ENCODE peak calls at places on chromosome 3, in six cellular contexts. V is A549, K is WTC11, O is K562, Y is H1, S is HepG2. P is an unnamed sample.

GRCh38 chr3:37194533-37194932 is 20.2 kb upstream of the LRRFIP2 start:
- DNase-seq in S (no peak), V (no peak), O (no peak), Y (no peak), K (no peak), P (no peak)

GRCh38 chr3:31704651-31705179 is 172.0 kb downstream of the STT3B start:
- DNase-seq in V (peak), S (no peak), Y (no peak), O (no peak), K (no peak), P (peak)

GRCh38 chr3:55440406-55440708 is 46.7 kb downstream of the WNT5A start:
- DNase-seq in O (no peak), S (no peak), V (no peak), K (no peak), Y (peak), P (no peak)

GRCh38 chr3:107803170-107803569 is 280.4 kb downstream of the BBX start:
- DNase-seq in V (no peak), O (no peak), Y (no peak), K (no peak), S (no peak), P (no peak)

GRCh38 chr3:6640907-6641306 is 220.0 kb upstream of the GRM7 start:
- DNase-seq in K (no peak), S (no peak), O (no peak), Y (no peak), V (no peak), P (no peak)

GRCh38 chr3:161674402-161674801 is 177.8 kb downstream of the OTOL1 start:
- DNase-seq in O (no peak), K (no peak), Y (no peak), V (no peak), S (no peak), P (no peak)

GRCh38 chr3:14391033-14391432 is 11.4 kb upstream of the SLC6A6 start:
- DNase-seq in K (no peak), O (no peak), Y (no peak), S (peak), V (peak), P (no peak)

GRCh38 chr3:48716508-48716981 is 476 bp downstream of the IP6K2 start:
- DNase-seq in K (peak), V (no peak), S (no peak), Y (peak), O (peak), P (peak)

GRCh38 chr3:38574411-38575278 is 74.8 kb downstream of the SCN5A start:
- DNase-seq in Y (peak), O (no peak), K (no peak), S (no peak), V (no peak), P (peak)

GRCh38 chr3:60948488-60948887 is 302.8 kb downstream of the FHIT start:
- DNase-seq in Y (no peak), S (no peak), K (no peak), V (no peak), O (no peak), P (no peak)

GRCh38 chr3:167100651-167101050 is 279.4 kb downstream of the ZBBX start:
- DNase-seq in O (no peak), K (no peak), Y (no peak), V (no peak), S (no peak), P (no peak)

GRCh38 chr3:188439080-188439479 is 285.1 kb downstream of the LPP start:
- DNase-seq in V (no peak), Y (no peak), S (no peak), K (no peak), O (no peak), P (peak)

GRCh38 chr3:32297366-32297765 is 58.9 kb downstream of the CMTM8 start:
- DNase-seq in V (no peak), Y (no peak), K (no peak), S (no peak), O (no peak), P (no peak)

GRCh38 chr3:53030864-53031445 is 14.9 kb downstream of the SFMBT1 start:
- DNase-seq in V (no peak), Y (peak), S (no peak), O (no peak), K (peak), P (no peak)

GRCh38 chr3:153897025-153897723 is 224.0 kb upstream of the ARHGEF26 start:
- DNase-seq in K (no peak), S (no peak), V (no peak), O (no peak), Y (no peak), P (no peak)

GRCh38 chr3:141083831-141084624 is 32.9 kb downstream of the SPSB4 start:
- DNase-seq in S (no peak), Y (no peak), V (no peak), K (no peak), O (no peak), P (no peak)

GRCh38 chr3:109853077-109853732 is 515.9 kb upstream of the DPPA4 start:
- DNase-seq in V (no peak), K (no peak), Y (no peak), O (no peak), S (no peak), P (no peak)

GRCh38 chr3:37198547-37198946 is 24.2 kb upstream of the LRRFIP2 start:
- DNase-seq in K (no peak), Y (no peak), S (no peak), V (no peak), O (no peak), P (no peak)

GRCh38 chr3:48595526-48596121 is 495 bp upstream of the COL7A1 start:
- DNase-seq in Y (peak), O (peak), V (peak), S (peak), K (peak), P (peak)

GRCh38 chr3:153096611-153097200 is 65.3 kb upstream of the RAP2B start:
- DNase-seq in O (no peak), S (no peak), K (no peak), V (no peak), Y (no peak), P (peak)

GRCh38 chr3:111881480-111881879 is 22.4 kb downstream of the PHLDB2 start:
- DNase-seq in K (no peak), O (no peak), V (no peak), S (no peak), Y (no peak), P (no peak)

GRCh38 chr3:116005404-116005803 is 382.1 kb downstream of the GAP43 start:
- DNase-seq in V (peak), S (no peak), K (no peak), O (no peak), Y (no peak), P (no peak)
- TF ChIP-seq JUN in V (no peak), S (no peak), K (no peak), O (peak), Y (no peak), P (no peak)

GRCh38 chr3:132870596-132870995 is 148.4 kb upstream of the NPHP3 start:
- DNase-seq in Y (no peak), V (no peak), S (no peak), O (no peak), K (no peak), P (no peak)
- TF ChIP-seq JUN in Y (no peak), V (no peak), S (no peak), O (no peak), K (no peak), P (no peak)

DNA sequence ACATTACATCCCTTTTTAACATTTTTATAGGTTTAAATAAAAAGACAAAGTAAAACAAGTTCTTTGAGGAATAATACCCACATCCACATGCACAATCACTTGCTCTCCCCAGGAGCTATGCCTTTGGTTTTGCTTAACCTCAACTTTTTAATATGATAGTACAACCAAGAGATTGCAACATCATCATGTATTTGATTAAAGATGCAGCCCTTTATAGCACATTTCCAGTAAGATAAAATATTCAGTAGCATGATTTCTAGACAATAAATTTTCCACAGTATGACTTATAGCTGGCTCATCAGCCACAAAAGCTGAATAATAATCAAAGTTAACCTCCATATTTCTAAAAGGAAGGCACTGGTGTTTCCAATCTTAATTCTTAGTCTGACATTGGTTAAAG is 622.5 kb downstream of the TBL1XR1 start:
- DNase-seq in V (no peak), S (no peak), Y (no peak), K (no peak), O (no peak), P (no peak)
- TF ChIP-seq JUN in V (no peak), S (no peak), Y (no peak), K (no peak), O (no peak), P (no peak)

DNA sequence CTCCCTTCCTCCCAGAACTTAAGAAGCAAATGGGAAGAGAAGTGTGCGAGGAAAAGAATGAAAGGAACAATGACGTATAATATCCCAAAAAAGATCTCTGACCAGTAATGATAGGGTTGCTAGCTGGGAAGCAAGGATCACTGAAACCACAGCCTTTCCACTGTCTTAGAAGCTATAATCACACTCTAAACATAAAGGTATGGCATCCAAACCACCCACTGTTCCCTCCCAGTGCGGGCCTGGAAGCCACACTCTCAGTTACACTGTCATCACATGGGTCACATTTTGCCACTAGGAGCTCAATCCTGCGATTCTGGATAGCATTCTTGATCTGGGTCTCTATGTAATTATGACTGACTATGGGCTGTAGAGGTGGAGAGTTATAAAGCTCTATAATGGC is 131.6 kb upstream of the HACD2 start:
- DNase-seq in S (no peak), K (no peak), O (no peak), Y (no peak), V (no peak), P (no peak)
- TF ChIP-seq JUN in S (no peak), K (no peak), O (no peak), Y (no peak), V (no peak), P (no peak)

GRCh38 chr3:196998966-196999760 is 30.5 kb downstream of the MELTF start:
- DNase-seq in S (no peak), O (no peak), K (no peak), V (no peak), Y (no peak), P (no peak)

GRCh38 chr3:197001972-197002700 is 27.5 kb downstream of the MELTF start:
- DNase-seq in S (no peak), V (no peak), K (no peak), Y (no peak), O (no peak), P (no peak)

GRCh38 chr3:197002701-197003454 is 26.7 kb downstream of the MELTF start:
- DNase-seq in O (peak), V (peak), K (peak), S (peak), Y (peak), P (peak)

GRCh38 chr3:197001106-197001971 is 28.3 kb downstream of the MELTF start:
- DNase-seq in V (no peak), S (no peak), Y (no peak), K (no peak), O (no peak), P (no peak)

DNA sequence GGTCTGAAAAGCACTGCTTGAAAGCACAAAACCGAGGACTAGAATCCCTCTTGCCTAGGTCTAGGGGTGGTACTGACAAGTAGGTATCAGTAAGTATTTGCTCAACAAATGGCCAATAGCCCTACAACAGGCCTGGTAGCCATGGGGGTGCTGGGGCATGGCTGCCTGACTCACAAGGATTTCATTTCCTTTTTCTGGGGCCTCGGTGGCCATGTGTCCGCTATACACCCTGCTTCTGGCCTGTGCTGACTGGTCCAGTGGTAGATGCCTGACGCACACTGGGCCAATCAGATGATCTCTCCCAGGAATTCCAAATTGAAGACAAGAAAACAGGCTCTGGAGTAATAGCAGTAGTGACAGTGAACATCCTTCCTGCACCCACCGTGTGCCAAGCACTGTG is 29.4 kb downstream of the MELTF start:
- DNase-seq in K (no peak), S (no peak), V (no peak), O (no peak), Y (no peak), P (no peak)
- TF ChIP-seq JUN in K (no peak), S (no peak), V (no peak), O (no peak), Y (no peak), P (no peak)

GRCh38 chr3:98626151-98626550 is 32.7 kb upstream of the CPOX start:
- DNase-seq in Y (no peak), S (no peak), V (no peak), K (no peak), O (no peak), P (no peak)

GRCh38 chr3:98628317-98628716 is 34.9 kb upstream of the CPOX start:
- DNase-seq in O (no peak), Y (no peak), V (no peak), K (no peak), S (no peak), P (no peak)

GRCh38 chr3:98617841-98618240 is 24.4 kb upstream of the CPOX start:
- DNase-seq in O (no peak), K (no peak), S (no peak), Y (no peak), V (no peak), P (no peak)

DNA sequence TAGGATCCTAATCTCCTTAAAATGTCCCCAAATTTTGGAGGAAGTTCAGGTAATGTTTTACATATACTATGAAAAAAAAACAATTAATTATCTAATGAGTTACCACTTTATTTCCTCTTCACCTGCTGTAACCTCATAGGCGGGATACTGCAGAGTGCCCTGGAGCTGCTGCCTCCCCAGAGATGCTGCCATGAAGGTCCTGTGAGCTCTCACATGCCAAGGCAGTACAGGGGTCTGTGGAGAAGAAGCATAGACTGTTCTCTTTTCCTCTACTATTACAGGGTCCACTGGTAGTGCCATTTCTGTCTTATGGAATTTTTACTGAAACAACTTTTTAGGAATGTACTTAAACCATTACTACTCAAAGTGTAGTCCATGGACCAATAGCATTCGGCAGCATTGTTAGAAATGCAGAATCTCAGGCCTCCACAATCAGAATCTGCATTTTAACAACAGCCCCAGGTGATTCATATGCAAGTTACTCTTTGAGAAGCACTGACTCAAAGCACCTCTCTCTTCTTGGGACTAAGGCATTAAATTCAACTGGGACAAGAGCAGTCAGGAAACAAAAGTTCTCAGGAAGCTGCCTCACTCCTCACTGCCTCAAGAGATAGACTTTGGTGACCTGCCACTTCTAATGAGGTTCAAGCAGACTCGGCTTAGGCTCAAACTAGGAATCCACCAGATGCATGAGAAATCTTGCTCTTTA is 30.3 kb upstream of the CPOX start:
- DNase-seq in Y (no peak), K (no peak), O (no peak), V (no peak), S (no peak), P (no peak)
- TF ChIP-seq JUN in Y (no peak), K (no peak), O (no peak), V (no peak), S (no peak), P (no peak)

GRCh38 chr3:190617185-190617584 is 103.3 kb downstream of the IL1RAP start:
- DNase-seq in O (no peak), K (no peak), Y (no peak), V (peak), S (peak), P (no peak)
- TF ChIP-seq JUN in O (no peak), K (no peak), Y (no peak), V (no peak), S (no peak), P (no peak)